ENCODE peak calls at places on chromosomes 4 and X, in five cellular contexts. P, V, C, K and T are unnamed samples.

GRCh38 chr4:89158884-89159503 is 47.7 kb downstream of the TIGD2 start:
- DNase-seq in P (no peak), V (peak; percentile 64), C (peak; percentile 64), K (no peak), T (no peak)

GRCh38 chr4:62531250-62531649 is 1331.1 kb downstream of the ADGRL3 start:
- DNase-seq in P (no peak), V (no peak), C (no peak), K (no peak), T (no peak)

GRCh38 chr4:151583188-151583587 is 174.2 kb downstream of the FHIP1A start:
- DNase-seq in P (no peak), V (no peak), C (no peak), K (no peak), T (no peak)

GRCh38 chr4:92387459-92388069 is 83.8 kb downstream of the GRID2 start:
- DNase-seq in P (no peak), V (peak; percentile 33), C (no peak), K (peak; percentile 2), T (no peak)

GRCh38 chr4:171025776-171026175 is 787.4 kb upstream of the GALNTL6 start:
- DNase-seq in P (no peak), V (no peak), C (no peak), K (no peak), T (no peak)

GRCh38 chrX:125203379-125203736 is 116.3 kb upstream of the TEX13C start:
- DNase-seq in P (no peak), V (no peak), C (no peak), K (no peak), T (no peak)

GRCh38 chrX:154096140-154097002 is 1.1 kb downstream of the MECP2 start:
- DNase-seq in P (no peak), V (no peak), C (peak; percentile 4), K (no peak), T (no peak)

GRCh38 chr4:54568184-54568583 is 89.6 kb upstream of the KIT start:
- DNase-seq in P (no peak), V (no peak), C (no peak), K (no peak), T (no peak)

GRCh38 chr4:6239486-6239885 is 30.2 kb upstream of the WFS1 start:
- DNase-seq in P (no peak), V (no peak), C (no peak), K (no peak), T (no peak)

GRCh38 chr4:16034010-16034829 is 49.6 kb downstream of the PROM1 start:
- DNase-seq in P (no peak), V (no peak), C (no peak), K (no peak), T (no peak)

GRCh38 chr4:17309567-17310268 is 202.2 kb downstream of the QDPR start:
- DNase-seq in P (no peak), V (no peak), C (no peak), K (no peak), T (no peak)

GRCh38 chr4:20337261-20337664 is 85.6 kb downstream of the SLIT2 start:
- DNase-seq in P (no peak), V (no peak), C (no peak), K (no peak), T (no peak)

GRCh38 chrX:13283968-13284914 is 35.6 kb downstream of the ATXN3L start:
- DNase-seq in P (no peak), V (no peak), C (no peak), K (no peak), T (no peak)

GRCh38 chr4:168710353-168710946 is 213.6 kb downstream of the PALLD start:
- DNase-seq in P (no peak), V (no peak), C (no peak), K (peak; percentile 37), T (no peak)

GRCh38 chrX:134632386-134632785 is 25.9 kb downstream of the PLAC1 start:
- DNase-seq in P (no peak), V (no peak), C (no peak), K (no peak), T (no peak)

GRCh38 chr4:42417491-42417890 is 20.2 kb downstream of the SHISA3 start:
- DNase-seq in P (no peak), V (no peak), C (no peak), K (no peak), T (no peak)

GRCh38 chr4:38308728-38309315 is 348.6 kb downstream of the PTTG2 start:
- DNase-seq in P (no peak), V (no peak), C (no peak), K (no peak), T (no peak)

GRCh38 chr4:13888112-13888511 is 260.6 kb upstream of the BOD1L1 start:
- DNase-seq in P (no peak), V (no peak), C (no peak), K (no peak), T (no peak)

GRCh38 chr4:26124753-26125236 is 196.0 kb upstream of the RBPJ start:
- DNase-seq in P (no peak), V (no peak), C (no peak), K (no peak), T (no peak)

GRCh38 chr4:183407128-183407585 is 37.3 kb upstream of the CDKN2AIP start:
- DNase-seq in P (peak; percentile 88), V (peak; percentile 67), C (peak; percentile 58), K (peak; percentile 27), T (peak; percentile 92)